ENCODE peak calls at places on chromosomes 13 and 19, in ten cellular contexts. One of them, this sample, is unnamed.

GRCh38 chr13:44739539-44739938 is 163.4 kb upstream of the TSC22D1 start:
- DNase-seq in stimulated activated CD4-positive, alpha-beta T cell treated with anti-CD3 and anti-CD28 coated beads, Interleukin-1b, Interleukin-23, amount 100 ng/mL, for 24 hours: no peak
- DNase-seq in substantia nigra: no peak
- DNase-seq in fibroblast of the conjunctiva: no peak
- DNase-seq in T-helper 1 cell: no peak
- DNase-seq in fibroblast of pulmonary artery: no peak
- DNase-seq in EL: no peak
- DNase-seq in activated naive CD4-positive, alpha-beta T cell treated with anti-CD3 and anti-CD28 coated beads, Interleukin-2, amount 10 ng/mL, durations not matched to agents 7 days and 5 days: no peak
- DNase-seq in hypothalamus: no peak
- DNase-seq in pons: no peak
- DNase-seq in this sample: no peak

GRCh38 chr19:36152061-36152885 is at the start of gene COX7A1:
- DNase-seq in stimulated activated CD4-positive, alpha-beta T cell treated with anti-CD3 and anti-CD28 coated beads, Interleukin-1b, Interleukin-23, amount 100 ng/mL, for 24 hours: no peak
- DNase-seq in substantia nigra: no peak
- DNase-seq in fibroblast of the conjunctiva: no peak
- DNase-seq in T-helper 1 cell: no peak
- DNase-seq in fibroblast of pulmonary artery: peak
- DNase-seq in EL: peak
- DNase-seq in activated naive CD4-positive, alpha-beta T cell treated with anti-CD3 and anti-CD28 coated beads, Interleukin-2, amount 10 ng/mL, durations not matched to agents 7 days and 5 days: no peak
- DNase-seq in hypothalamus: no peak
- DNase-seq in pons: no peak
- DNase-seq in this sample: no peak

GRCh38 chr13:25840931-25841330 is 210.9 kb downstream of the SHISA2 start:
- DNase-seq in stimulated activated CD4-positive, alpha-beta T cell treated with anti-CD3 and anti-CD28 coated beads, Interleukin-1b, Interleukin-23, amount 100 ng/mL, for 24 hours: no peak
- DNase-seq in substantia nigra: no peak
- DNase-seq in fibroblast of the conjunctiva: no peak
- DNase-seq in T-helper 1 cell: no peak
- DNase-seq in fibroblast of pulmonary artery: no peak
- DNase-seq in EL: no peak
- DNase-seq in activated naive CD4-positive, alpha-beta T cell treated with anti-CD3 and anti-CD28 coated beads, Interleukin-2, amount 10 ng/mL, durations not matched to agents 7 days and 5 days: no peak
- DNase-seq in hypothalamus: no peak
- DNase-seq in pons: no peak
- DNase-seq in this sample: no peak

GRCh38 chr19:16764793-16765433 is 45.3 kb downstream of the NWD1 start:
- DNase-seq in stimulated activated CD4-positive, alpha-beta T cell treated with anti-CD3 and anti-CD28 coated beads, Interleukin-1b, Interleukin-23, amount 100 ng/mL, for 24 hours: no peak
- DNase-seq in substantia nigra: no peak
- DNase-seq in fibroblast of the conjunctiva: no peak
- DNase-seq in T-helper 1 cell: no peak
- DNase-seq in fibroblast of pulmonary artery: no peak
- DNase-seq in EL: no peak
- DNase-seq in activated naive CD4-positive, alpha-beta T cell treated with anti-CD3 and anti-CD28 coated beads, Interleukin-2, amount 10 ng/mL, durations not matched to agents 7 days and 5 days: no peak
- DNase-seq in hypothalamus: no peak
- DNase-seq in pons: no peak
- DNase-seq in this sample: no peak

GRCh38 chr19:42253245-42254082 is 1.5 kb downstream of the ERF start:
- DNase-seq in stimulated activated CD4-positive, alpha-beta T cell treated with anti-CD3 and anti-CD28 coated beads, Interleukin-1b, Interleukin-23, amount 100 ng/mL, for 24 hours: no peak
- DNase-seq in substantia nigra: peak
- DNase-seq in fibroblast of the conjunctiva: no peak
- DNase-seq in T-helper 1 cell: peak
- DNase-seq in fibroblast of pulmonary artery: peak
- DNase-seq in EL: peak
- DNase-seq in activated naive CD4-positive, alpha-beta T cell treated with anti-CD3 and anti-CD28 coated beads, Interleukin-2, amount 10 ng/mL, durations not matched to agents 7 days and 5 days: peak
- DNase-seq in hypothalamus: no peak
- DNase-seq in pons: peak
- DNase-seq in this sample: no peak

GRCh38 chr19:11405846-11406643 is 13.1 kb downstream of the RGL3 start:
- DNase-seq in stimulated activated CD4-positive, alpha-beta T cell treated with anti-CD3 and anti-CD28 coated beads, Interleukin-1b, Interleukin-23, amount 100 ng/mL, for 24 hours: no peak
- DNase-seq in substantia nigra: no peak
- DNase-seq in fibroblast of the conjunctiva: no peak
- DNase-seq in T-helper 1 cell: no peak
- DNase-seq in fibroblast of pulmonary artery: peak
- DNase-seq in EL: no peak
- DNase-seq in activated naive CD4-positive, alpha-beta T cell treated with anti-CD3 and anti-CD28 coated beads, Interleukin-2, amount 10 ng/mL, durations not matched to agents 7 days and 5 days: peak
- DNase-seq in hypothalamus: no peak
- DNase-seq in pons: no peak
- DNase-seq in this sample: no peak

GRCh38 chr13:104773775-104774174 is 1707.6 kb upstream of the SLC10A2 start:
- DNase-seq in stimulated activated CD4-positive, alpha-beta T cell treated with anti-CD3 and anti-CD28 coated beads, Interleukin-1b, Interleukin-23, amount 100 ng/mL, for 24 hours: no peak
- DNase-seq in substantia nigra: no peak
- DNase-seq in fibroblast of the conjunctiva: peak
- DNase-seq in T-helper 1 cell: peak
- DNase-seq in fibroblast of pulmonary artery: peak
- DNase-seq in EL: peak
- DNase-seq in activated naive CD4-positive, alpha-beta T cell treated with anti-CD3 and anti-CD28 coated beads, Interleukin-2, amount 10 ng/mL, durations not matched to agents 7 days and 5 days: no peak
- DNase-seq in hypothalamus: no peak
- DNase-seq in pons: peak
- DNase-seq in this sample: peak

GRCh38 chr13:51997641-51998330 is 13.5 kb downstream of the ATP7B start:
- DNase-seq in stimulated activated CD4-positive, alpha-beta T cell treated with anti-CD3 and anti-CD28 coated beads, Interleukin-1b, Interleukin-23, amount 100 ng/mL, for 24 hours: no peak
- DNase-seq in substantia nigra: no peak
- DNase-seq in fibroblast of the conjunctiva: no peak
- DNase-seq in T-helper 1 cell: no peak
- DNase-seq in fibroblast of pulmonary artery: no peak
- DNase-seq in EL: no peak
- DNase-seq in activated naive CD4-positive, alpha-beta T cell treated with anti-CD3 and anti-CD28 coated beads, Interleukin-2, amount 10 ng/mL, durations not matched to agents 7 days and 5 days: no peak
- DNase-seq in hypothalamus: no peak
- DNase-seq in pons: no peak
- DNase-seq in this sample: no peak

This sample was measured in T47D.